ENCODE peak calls at places on chromosomes 4 and X, in eight cellular contexts. V is NT2/D1; D is heart right ventricle; L is ovary; Z is ascending aorta; E is naive thymus-derived CD4-positive, alpha-beta T cell; I is sigmoid colon; U is effector memory CD4-positive, alpha-beta T cell. Q is an unnamed sample. For H3K4me1 and H3K9me3, the result is how much of the 10 kb centered on the place peaks cover.

GRCh38 chr4:21656832-21657231 is 291.7 kb downstream of the KCNIP4 start:
- DNase-seq in I (no peak), Z (no peak), V (peak), D (no peak), L (no peak), E (no peak), U (no peak), Q (no peak)

GRCh38 chrX:149527705-149528104 is 13.1 kb upstream of the EOLA1 start:
- DNase-seq in Z (no peak), I (no peak), D (no peak), V (no peak), U (no peak), L (no peak), E (peak), Q (no peak)

GRCh38 chr4:26503844-26504243 is 13.6 kb upstream of the CCKAR start:
- DNase-seq in D (no peak), Z (no peak), L (no peak), I (no peak), V (no peak), U (no peak), E (no peak), Q (no peak)

GRCh38 chr4:28287837-28288236 is 1427.2 kb downstream of the STIM2 start:
- DNase-seq in U (no peak), D (no peak), L (no peak), Z (peak), E (no peak), I (no peak), V (no peak), Q (no peak)

GRCh38 chrX:24154490-24155034 is 5.0 kb downstream of the ZFX start:
- DNase-seq in L (no peak), E (no peak), Z (no peak), I (no peak), D (no peak), U (no peak), V (no peak), Q (no peak)

GRCh38 chr4:85520765-85521749 is 46.1 kb downstream of the ARHGAP24 start:
- DNase-seq in Z (no peak), E (no peak), U (no peak), D (peak), L (no peak), I (no peak), V (no peak), Q (no peak)

GRCh38 chr4:182339246-182339645 is 96.0 kb downstream of the TENM3 start:
- DNase-seq in D (no peak), U (no peak), L (no peak), E (no peak), I (no peak), Z (no peak), V (no peak), Q (peak)

GRCh38 chrX:136202889-136203288 is 48.3 kb downstream of the MAP7D3 start:
- DNase-seq in V (no peak), L (no peak), Z (no peak), D (no peak), E (no peak), I (no peak), U (no peak), Q (no peak)

GRCh38 chrX:140744085-140744484 is 34.5 kb downstream of the LINC00632 start:
- DNase-seq in Z (no peak), U (no peak), I (no peak), V (no peak), D (no peak), L (no peak), E (no peak), Q (no peak)

GRCh38 chrX:47502591-47503222 is 19.7 kb upstream of the ZNF41 start:
- DNase-seq in D (no peak), U (no peak), E (no peak), I (no peak), L (no peak), Z (no peak), V (no peak), Q (no peak)

GRCh38 chr4:77817304-77818076 is 1.7 kb downstream of the CNOT6L start:
- DNase-seq in E (no peak), D (no peak), V (no peak), I (no peak), U (no peak), L (no peak), Z (no peak), Q (no peak)

GRCh38 chr4:176359590-176359989 is 39.8 kb downstream of the SPCS3 start:
- DNase-seq in U (no peak), E (no peak), L (no peak), I (no peak), V (no peak), D (no peak), Z (no peak), Q (no peak)

GRCh38 chrX:386768-387575 is at the start of gene PPP2R3B:
- DNase-seq in D (peak), V (peak), U (peak), I (peak), E (peak), Z (peak), L (peak), Q (peak)

GRCh38 chrX:123215397-123216089 is 31.5 kb downstream of the GRIA3 start:
- DNase-seq in Z (no peak), E (no peak), I (no peak), L (peak), D (peak), U (no peak), V (no peak), Q (no peak)

GRCh38 chr4:111778543-111778942 is 366.7 kb upstream of the FAM241A start:
- DNase-seq in U (no peak), V (no peak), E (no peak), I (no peak), Z (no peak), D (no peak), L (no peak), Q (no peak)

GRCh38 chrX:95056901-95057300 is 1382.9 kb downstream of the FAM133A start:
- DNase-seq in D (no peak), U (no peak), I (no peak), V (no peak), Z (no peak), L (no peak), E (no peak), Q (no peak)

GRCh38 chrX:47568656-47569295 is 7.8 kb downstream of the ARAF start:
- DNase-seq in V (no peak), D (no peak), U (no peak), L (no peak), Z (no peak), E (peak), I (no peak), Q (no peak)

GRCh38 chr4:83964996-83965541 is 429.2 kb downstream of the GPAT3 start:
- DNase-seq in U (no peak), L (no peak), V (no peak), E (no peak), Z (no peak), I (no peak), D (no peak), Q (no peak)

GRCh38 chr4:110508827-110509446 is 33.0 kb downstream of the ENPEP start:
- DNase-seq in U (no peak), I (no peak), Z (no peak), L (no peak), E (no peak), V (no peak), D (no peak), Q (no peak)

GRCh38 chrX:69022430-69022829 is 142.8 kb downstream of the PJA1 start:
- DNase-seq in Z (no peak), D (no peak), I (no peak), E (no peak), L (no peak), V (no peak), U (no peak), Q (no peak)

GRCh38 chrX:130184857-130185256 is 13.1 kb downstream of the RAB33A start:
- DNase-seq in U (no peak), Z (no peak), L (no peak), I (no peak), V (no peak), D (no peak), E (no peak), Q (no peak)

GRCh38 chr4:44985152-44985551 is 258.8 kb upstream of the GNPDA2 start:
- DNase-seq in V (no peak), E (no peak), D (no peak), U (no peak), I (no peak), Z (no peak), L (no peak), Q (no peak)

GRCh38 chr4:81214518-81215218 is 354 bp downstream of the PRKG2 start:
- DNase-seq in Z (no peak), E (no peak), V (no peak), I (no peak), D (peak), L (no peak), U (no peak), Q (no peak)

GRCh38 chrX:155086202-155086840 is 15.0 kb downstream of the BRCC3 start:
- DNase-seq in E (peak), D (peak), I (no peak), Z (no peak), L (no peak), U (no peak), V (peak), Q (peak)

GRCh38 chr4:138226351-138226750 is 15.8 kb downstream of the SLC7A11 start:
- DNase-seq in L (no peak), I (no peak), E (no peak), V (no peak), Z (no peak), D (no peak), U (no peak), Q (no peak)

GRCh38 chr4:87005690-87006461 is 71.1 kb downstream of the AFF1 start:
- DNase-seq in U (no peak), I (no peak), D (no peak), V (no peak), L (no peak), Z (peak), E (peak), Q (no peak)

GRCh38 chr4:38495481-38495880 is 168.5 kb upstream of the KLF3 start:
- DNase-seq in D (no peak), Z (no peak), I (no peak), L (no peak), V (no peak), U (no peak), E (no peak), Q (no peak)

GRCh38 chr4:142318280-142318679 is 527.8 kb downstream of the INPP4B start:
- DNase-seq in U (no peak), E (no peak), I (no peak), L (no peak), Z (no peak), V (no peak), D (no peak), Q (no peak)

GRCh38 chr4:142314183-142314582 is 531.9 kb downstream of the INPP4B start:
- DNase-seq in Z (no peak), V (no peak), L (no peak), U (no peak), D (no peak), E (no peak), I (no peak), Q (no peak)

GRCh38 chr4:142315999-142316398 is 530.1 kb downstream of the INPP4B start:
- DNase-seq in D (no peak), E (no peak), I (no peak), L (no peak), U (no peak), Z (no peak), V (no peak), Q (no peak)

GRCh38 chr4:142314686-142315085 is 531.4 kb downstream of the INPP4B start:
- DNase-seq in I (no peak), E (no peak), Z (no peak), L (no peak), V (no peak), U (no peak), D (no peak), Q (no peak)

GRCh38 chr4:142316913-142317312 is 529.2 kb downstream of the INPP4B start:
- DNase-seq in U (no peak), Z (no peak), I (no peak), D (no peak), E (no peak), V (no peak), L (no peak), Q (no peak)
- H3K4me1 ChIP-seq in U (under half), Z (under half), I (under half), D (under half), E (under half), V (under half), L (under half), Q (under half)

GRCh38 chr4:183430317-183430986 is 14.0 kb upstream of the CDKN2AIP start:
- DNase-seq in V (peak), Z (no peak), D (no peak), E (peak), L (no peak), U (no peak), I (no peak), Q (no peak)
- H3K4me3 ChIP-seq in V (no peak), Z (no peak), D (no peak), E (peak), L (no peak), U (peak), I (no peak), Q (no peak)

GRCh38 chrX:70034646-70035045 is 15.1 kb downstream of the AWAT2 start:
- DNase-seq in D (no peak), V (no peak), E (no peak), I (no peak), Z (no peak), L (no peak), U (no peak), Q (no peak)

GRCh38 chrX:70041993-70042392 is 7.7 kb downstream of the AWAT2 start:
- DNase-seq in L (no peak), I (no peak), U (no peak), V (no peak), Z (no peak), D (no peak), E (no peak), Q (no peak)

GRCh38 chrX:70038951-70039350 is 10.8 kb downstream of the AWAT2 start:
- DNase-seq in V (no peak), I (no peak), L (no peak), D (no peak), Z (no peak), U (no peak), E (no peak), Q (no peak)

GRCh38 chrX:70039758-70040157 is 10.0 kb downstream of the AWAT2 start:
- DNase-seq in D (no peak), L (no peak), E (no peak), I (no peak), Z (no peak), V (no peak), U (no peak), Q (no peak)

DNA sequence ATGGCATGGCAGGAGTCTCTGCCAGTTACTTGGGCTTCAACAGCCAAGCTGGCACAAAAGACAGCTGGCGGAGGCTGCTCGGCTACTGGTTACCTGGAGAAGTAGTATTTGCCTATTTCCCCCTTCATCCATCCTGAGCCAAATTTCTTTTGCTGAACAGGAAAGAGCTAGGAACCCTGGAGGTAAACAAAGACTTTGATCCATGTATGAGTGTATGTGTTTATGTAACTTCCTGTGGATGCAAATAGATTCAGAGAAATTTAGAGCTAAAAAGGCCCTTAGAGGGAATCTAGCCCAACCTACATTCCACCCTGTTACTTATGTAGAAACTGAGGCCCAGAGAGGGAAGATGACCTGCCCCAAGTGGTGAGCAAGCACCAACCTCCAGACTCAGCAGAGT is 11.2 kb downstream of the AWAT2 start:
- DNase-seq in D (no peak), V (no peak), Z (no peak), U (no peak), I (no peak), L (no peak), E (no peak), Q (no peak)
- H3K9me3 ChIP-seq in D (under half), V (under half), Z (under half), U (under half), I (under half), L (under half), E (under half), Q (under half)

DNA sequence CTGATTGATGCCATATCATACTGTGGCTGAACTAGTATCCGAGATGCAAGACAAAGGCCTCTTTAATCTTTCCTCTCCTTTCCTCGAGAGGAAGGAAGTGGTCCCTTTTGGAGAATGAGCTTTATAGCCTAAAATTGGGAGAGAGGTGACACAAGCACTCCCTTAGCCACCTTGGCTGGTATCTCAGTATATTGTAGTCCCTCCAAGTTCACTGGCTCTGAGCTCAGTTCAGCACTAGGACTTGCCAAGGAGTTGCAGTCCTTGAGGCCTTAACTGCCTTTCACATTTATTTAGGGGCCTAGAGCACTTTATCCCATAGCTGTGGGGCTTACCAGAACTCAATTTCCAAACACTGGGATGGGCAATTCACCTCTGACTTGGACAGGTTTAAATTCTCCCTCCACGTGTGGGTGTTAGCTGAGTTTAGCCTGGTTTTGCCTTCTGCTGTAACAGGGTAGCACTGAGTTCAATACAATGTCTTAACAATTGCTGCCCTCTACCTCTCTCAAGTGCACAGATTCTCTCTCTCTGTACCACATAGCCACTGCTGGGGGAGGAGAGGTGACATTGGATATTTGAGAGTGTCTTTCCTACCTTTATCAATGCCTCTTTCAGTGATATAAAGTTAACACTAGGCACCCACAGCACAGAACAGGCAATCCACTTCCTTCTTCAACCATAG is 216.4 kb downstream of the TECRL start:
- DNase-seq in L (no peak), I (no peak), Z (no peak), D (peak), V (no peak), E (no peak), U (no peak), Q (no peak)
- H3K4me1 ChIP-seq in L (under half), I (under half), Z (under half), D (under half), V (under half), E (under half), U (under half), Q (under half)

DNA sequence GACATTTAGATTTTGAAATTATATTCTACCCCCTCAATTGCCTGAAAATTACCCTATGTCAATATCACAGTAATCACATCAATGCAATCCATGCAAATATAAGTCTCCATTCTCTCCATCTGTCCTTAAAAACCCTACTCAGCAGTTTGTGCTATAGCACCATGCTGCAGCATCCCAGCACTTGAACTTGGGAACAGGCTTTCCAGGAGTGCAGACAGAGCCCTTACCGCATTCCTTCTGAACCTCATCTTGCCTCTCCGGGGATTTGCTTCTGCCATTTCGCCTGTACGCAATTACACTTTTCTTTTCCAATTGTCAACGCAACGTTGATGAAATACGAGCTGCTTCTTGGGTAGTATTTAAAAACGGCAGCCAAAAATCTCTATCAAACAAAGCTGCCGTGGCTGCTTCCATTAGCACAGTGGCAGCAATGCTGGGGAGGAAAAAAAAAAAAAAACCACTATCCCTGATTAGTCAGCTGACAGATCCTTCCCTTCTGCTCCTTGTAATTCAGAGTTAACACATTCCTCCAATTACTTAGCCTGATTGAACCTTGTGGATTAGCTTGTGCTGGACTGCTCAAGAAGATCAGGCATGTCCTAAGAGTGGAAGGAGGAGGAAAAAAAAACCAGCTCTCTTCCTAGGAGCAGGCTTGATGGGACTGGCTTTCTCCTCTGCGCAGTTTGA is 65.6 kb downstream of the MCF2 start:
- DNase-seq in I (no peak), V (peak), Z (no peak), L (no peak), D (no peak), U (no peak), E (no peak), Q (no peak)
- H3K4me3 ChIP-seq in I (no peak), V (peak), Z (peak), L (no peak), D (peak), U (no peak), E (no peak), Q (no peak)

DNA sequence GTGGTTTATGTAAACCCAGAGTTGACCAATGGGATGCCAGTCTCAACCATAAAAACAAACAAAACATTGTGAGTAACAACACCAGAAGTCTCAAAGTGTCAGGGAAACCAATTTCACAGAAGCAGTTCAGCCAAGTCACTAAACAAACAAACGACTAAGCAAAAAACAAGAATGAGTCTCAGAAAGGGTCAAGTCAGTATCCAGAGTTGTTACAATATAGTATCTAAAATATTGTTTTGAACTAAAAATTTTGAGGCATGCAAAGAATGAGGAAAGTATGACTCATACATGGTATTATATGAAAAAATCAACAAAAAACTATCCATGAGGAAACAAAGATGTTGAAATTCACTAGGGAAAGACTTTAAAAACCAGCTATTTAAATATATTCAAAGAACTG is 70.6 kb downstream of the AR start:
- DNase-seq in Z (no peak), E (no peak), L (no peak), I (no peak), D (no peak), U (no peak), V (no peak), Q (no peak)
- H3K9me3 ChIP-seq in Z (under half), E (under half), L (under half), I (under half), D (under half), U (under half), V (under half), Q (under half)

DNA sequence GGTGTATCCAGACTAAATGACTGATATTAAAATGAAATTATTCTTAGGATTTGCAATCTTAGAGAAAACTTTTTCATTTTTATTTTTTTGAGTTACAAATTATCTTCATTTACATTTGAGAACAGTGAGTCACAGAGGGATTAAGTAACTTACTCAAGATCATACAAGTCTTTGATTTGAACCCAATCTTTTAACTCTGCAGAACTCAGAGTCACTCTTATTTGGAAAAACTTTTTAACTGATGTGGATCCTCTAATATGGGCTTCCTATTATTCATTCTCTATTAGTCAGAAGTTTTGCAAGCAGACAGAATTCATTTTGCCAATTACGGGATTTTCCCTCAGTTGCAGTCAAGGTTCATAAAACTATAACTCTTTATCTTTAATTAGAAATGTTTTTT is 20.1 kb downstream of the HPRT1 start:
- DNase-seq in V (no peak), E (no peak), L (no peak), Z (no peak), I (no peak), U (no peak), D (no peak), Q (no peak)
- H3K4me1 ChIP-seq in V (under half), E (under half), L (under half), Z (under half), I (under half), U (under half), D (under half), Q (under half)